ENCODE peak calls at places on chromosome 2, in eight cellular contexts. L is IMR-90, G is suprapubic skin, K is thyroid gland, U is HCT116, N is uterus, Q is esophagus squamous epithelium, V is K562. R is an unnamed sample. For H3K36me3 and H3K4me1, the result is how much of the 10 kb centered on the place peaks cover.

GRCh38 chr2:171811229-171811628 is 82.8 kb downstream of the SLC25A12 start:
- DNase-seq in G (no peak), U (peak), Q (no peak), N (no peak), V (no peak), L (peak), K (no peak), R (no peak)

GRCh38 chr2:27873091-27873490 is 17.1 kb downstream of the RBKS start:
- DNase-seq in K (no peak), V (no peak), L (no peak), U (no peak), Q (no peak), G (no peak), N (no peak), R (no peak)

GRCh38 chr2:239376942-239377531 is 23.8 kb downstream of the HDAC4 start:
- DNase-seq in L (no peak), G (peak), N (no peak), K (no peak), U (no peak), V (no peak), Q (no peak), R (peak)

GRCh38 chr2:144519934-144520717 is at the start of gene ZEB2:
- DNase-seq in L (peak), U (peak), N (peak), K (peak), G (peak), Q (no peak), V (peak), R (peak)

GRCh38 chr2:60416221-60417008 is 137.0 kb downstream of the BCL11A start:
- DNase-seq in U (no peak), Q (no peak), G (no peak), N (no peak), K (no peak), L (peak), V (no peak), R (no peak)

GRCh38 chr2:239927424-239927981 is 97.6 kb downstream of the NDUFA10 start:
- DNase-seq in U (peak), L (peak), Q (no peak), G (peak), K (no peak), N (peak), V (peak), R (no peak)

GRCh38 chr2:135252805-135253458 is 200.8 kb downstream of the RAB3GAP1 start:
- DNase-seq in U (no peak), N (no peak), K (no peak), G (no peak), L (no peak), Q (no peak), V (no peak), R (no peak)

GRCh38 chr2:111185496-111186022 is 64.8 kb downstream of the BCL2L11 start:
- DNase-seq in Q (no peak), U (no peak), V (no peak), N (no peak), K (peak), G (no peak), L (no peak), R (no peak)

GRCh38 chr2:169397697-169398096 is 35.4 kb upstream of the LRP2 start:
- DNase-seq in L (no peak), V (peak), K (peak), Q (no peak), G (no peak), U (peak), N (no peak), R (no peak)

GRCh38 chr2:205545971-205546370 is 136.3 kb upstream of the NRP2 start:
- DNase-seq in L (no peak), U (no peak), N (no peak), G (no peak), V (no peak), Q (no peak), K (no peak), R (no peak)

GRCh38 chr2:152467677-152468406 is 132.9 kb downstream of the FMNL2 start:
- DNase-seq in G (no peak), L (no peak), K (no peak), N (no peak), Q (no peak), U (no peak), V (no peak), R (no peak)

GRCh38 chr2:201233192-201234166 is 26.9 kb upstream of the CASP8 start:
- DNase-seq in N (peak), U (peak), L (no peak), Q (peak), G (no peak), K (peak), V (peak), R (peak)

GRCh38 chr2:191645807-191646611 is 31.9 kb upstream of the NABP1 start:
- DNase-seq in N (no peak), Q (no peak), K (no peak), L (no peak), G (no peak), U (no peak), V (peak), R (no peak)

GRCh38 chr2:222903234-222904220 is 42.7 kb downstream of the ACSL3 start:
- DNase-seq in L (peak), G (no peak), Q (peak), U (no peak), V (peak), K (peak), N (peak), R (no peak)

GRCh38 chr2:102005989-102006885 is 14.5 kb downstream of the IL1R2 start:
- DNase-seq in G (no peak), L (peak), U (peak), N (peak), Q (no peak), V (peak), K (no peak), R (no peak)

GRCh38 chr2:212180684-212181083 is 357.9 kb downstream of the ERBB4 start:
- DNase-seq in L (no peak), Q (no peak), V (no peak), G (no peak), K (no peak), N (no peak), U (no peak), R (no peak)

GRCh38 chr2:42031281-42031680 is 16.5 kb upstream of the PKDCC start:
- DNase-seq in K (no peak), Q (no peak), N (no peak), G (no peak), L (no peak), U (no peak), V (no peak), R (no peak)

GRCh38 chr2:38959938-38960608 is 70.4 kb downstream of the ARHGEF33 start:
- DNase-seq in L (peak), U (no peak), K (peak), Q (no peak), V (no peak), G (peak), N (peak), R (peak)

GRCh38 chr2:46979611-46980010 is 64.0 kb upstream of the MCFD2 start:
- DNase-seq in Q (no peak), U (no peak), N (no peak), L (no peak), G (no peak), V (no peak), K (no peak), R (no peak)

GRCh38 chr2:136024616-136025015 is 39.2 kb upstream of the DARS1 start:
- DNase-seq in N (no peak), K (no peak), U (no peak), L (peak), Q (no peak), V (no peak), G (no peak), R (no peak)

GRCh38 chr2:119469131-119469530 is 37.5 kb downstream of the TMEM37 start:
- DNase-seq in V (no peak), Q (no peak), N (no peak), U (no peak), G (peak), K (no peak), L (no peak), R (no peak)

GRCh38 chr2:11411768-11412448 is 54.1 kb downstream of the E2F6 start:
- DNase-seq in N (peak), U (no peak), G (no peak), V (peak), L (peak), Q (no peak), K (peak), R (peak)

GRCh38 chr2:42848270-42848669 is 55.9 kb upstream of the HAAO start:
- DNase-seq in K (no peak), Q (no peak), G (peak), U (no peak), V (no peak), N (no peak), L (no peak), R (no peak)

GRCh38 chr2:237099804-237100203 is 14.1 kb downstream of the COPS8 start:
- DNase-seq in G (no peak), N (no peak), Q (no peak), U (no peak), V (no peak), L (no peak), K (no peak), R (no peak)

GRCh38 chr2:237097911-237098702 is 12.4 kb downstream of the COPS8 start:
- DNase-seq in U (no peak), V (no peak), K (no peak), G (no peak), N (no peak), Q (no peak), L (peak), R (no peak)

GRCh38 chr2:237101118-237101979 is 15.7 kb downstream of the COPS8 start:
- DNase-seq in L (no peak), N (no peak), G (no peak), V (no peak), K (no peak), U (no peak), Q (no peak), R (no peak)

GRCh38 chr2:237097326-237097910 is 11.7 kb downstream of the COPS8 start:
- DNase-seq in U (no peak), G (no peak), L (no peak), N (no peak), V (no peak), K (no peak), Q (no peak), R (no peak)

GRCh38 chr2:237102428-237102827 is 16.7 kb downstream of the COPS8 start:
- DNase-seq in N (no peak), V (no peak), Q (no peak), G (no peak), L (no peak), K (no peak), U (no peak), R (no peak)
- H3K36me3 ChIP-seq in N (under half), V (under half), Q (under half), G (half or more), L (under half), K (under half), U (under half), R (under half)

GRCh38 chr2:168243061-168243460 is 4.3 kb downstream of the STK39 start:
- DNase-seq in V (no peak), Q (no peak), G (no peak), L (no peak), K (no peak), U (no peak), N (no peak), R (no peak)
- H3K4me1 ChIP-seq in V (under half), Q (under half), G (under half), L (under half), K (under half), U (under half), N (under half), R (under half)

GRCh38 chr2:158130832-158131473 is 29.3 kb downstream of the UPP2 start:
- DNase-seq in G (no peak), V (no peak), L (no peak), Q (no peak), K (no peak), N (no peak), U (no peak), R (no peak)

GRCh38 chr2:158127380-158127804 is 25.7 kb downstream of the UPP2 start:
- DNase-seq in U (no peak), V (no peak), L (no peak), Q (no peak), K (no peak), G (no peak), N (no peak), R (no peak)

GRCh38 chr2:158129037-158129436 is 27.4 kb downstream of the UPP2 start:
- DNase-seq in V (no peak), K (no peak), U (no peak), N (no peak), G (no peak), Q (no peak), L (no peak), R (no peak)

GRCh38 chr2:158125756-158126498 is 24.3 kb downstream of the UPP2 start:
- DNase-seq in N (no peak), U (no peak), L (no peak), V (no peak), Q (no peak), G (no peak), K (no peak), R (no peak)

DNA sequence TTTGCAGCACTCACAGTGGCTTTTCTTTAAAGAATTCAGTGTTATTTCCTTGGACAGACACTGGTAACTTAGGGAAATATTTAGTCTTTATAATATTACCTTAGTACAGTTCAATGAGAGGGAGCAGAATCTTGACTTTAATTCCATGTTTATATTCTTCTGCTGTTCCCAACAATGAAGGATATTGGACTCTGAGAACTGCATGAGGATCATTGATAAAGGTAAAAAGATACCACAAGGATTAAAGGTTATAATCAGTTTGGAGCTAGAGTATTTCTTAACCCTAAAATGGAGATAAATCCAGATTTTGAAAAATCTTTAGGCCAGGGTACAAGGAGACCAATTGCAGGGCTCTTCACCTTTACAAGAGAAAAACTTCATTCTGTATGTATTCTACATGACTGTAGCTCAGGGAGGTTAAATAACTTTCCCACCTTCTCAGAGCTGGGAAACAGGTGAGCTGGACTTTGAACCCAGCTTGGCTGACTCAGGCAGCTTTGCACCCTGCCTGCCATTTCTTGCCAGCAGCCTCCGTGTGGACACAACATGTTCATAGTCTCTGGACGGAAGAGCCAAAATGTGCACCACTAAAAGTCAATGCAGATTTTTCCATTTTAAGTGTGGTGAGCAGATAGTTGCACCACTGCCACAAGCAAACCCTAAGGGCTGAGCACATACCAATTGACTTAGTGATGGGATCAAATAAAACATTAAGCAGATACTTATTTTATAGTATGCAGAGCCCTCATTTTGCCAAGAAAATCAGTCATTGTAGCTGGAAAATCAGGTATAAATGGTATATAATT is 26.7 kb downstream of the UPP2 start:
- DNase-seq in L (no peak), U (no peak), G (no peak), K (no peak), V (no peak), Q (no peak), N (no peak), R (no peak)
- TF ChIP-seq POLR2A in L (no peak), U (no peak), G (no peak), K (no peak), V (no peak), Q (no peak), N (no peak), R (no peak)

GRCh38 chr2:174585657-174586056 is 11.9 kb downstream of the WIPF1 start:
- DNase-seq in K (no peak), N (no peak), L (no peak), V (no peak), G (no peak), Q (no peak), U (no peak), R (no peak)
- H3K36me3 ChIP-seq in K (under half), N (under half), L (under half), V (under half), G (under half), Q (under half), U (under half), R (under half)

GRCh38 chr2:97931118-97931850 is 64.5 kb downstream of the TMEM131 start:
- DNase-seq in V (no peak), L (no peak), Q (no peak), G (no peak), N (no peak), K (no peak), U (no peak), R (no peak)

GRCh38 chr2:97928591-97928990 is 67.2 kb downstream of the TMEM131 start:
- DNase-seq in K (no peak), Q (no peak), L (no peak), V (no peak), U (no peak), G (no peak), N (no peak), R (no peak)

GRCh38 chr2:97935719-97936161 is 60.0 kb downstream of the TMEM131 start:
- DNase-seq in V (peak), N (no peak), L (peak), K (no peak), U (peak), G (no peak), Q (no peak), R (no peak)

GRCh38 chr2:97932975-97933662 is 62.6 kb downstream of the TMEM131 start:
- DNase-seq in K (no peak), N (no peak), V (no peak), L (no peak), Q (no peak), G (no peak), U (no peak), R (no peak)

GRCh38 chr2:97931851-97932211 is 63.9 kb downstream of the TMEM131 start:
- DNase-seq in U (no peak), V (no peak), K (no peak), G (no peak), L (no peak), N (no peak), Q (no peak), R (no peak)
- H3K4me1 ChIP-seq in U (under half), V (under half), K (under half), G (under half), L (under half), N (under half), Q (under half), R (under half)

DNA sequence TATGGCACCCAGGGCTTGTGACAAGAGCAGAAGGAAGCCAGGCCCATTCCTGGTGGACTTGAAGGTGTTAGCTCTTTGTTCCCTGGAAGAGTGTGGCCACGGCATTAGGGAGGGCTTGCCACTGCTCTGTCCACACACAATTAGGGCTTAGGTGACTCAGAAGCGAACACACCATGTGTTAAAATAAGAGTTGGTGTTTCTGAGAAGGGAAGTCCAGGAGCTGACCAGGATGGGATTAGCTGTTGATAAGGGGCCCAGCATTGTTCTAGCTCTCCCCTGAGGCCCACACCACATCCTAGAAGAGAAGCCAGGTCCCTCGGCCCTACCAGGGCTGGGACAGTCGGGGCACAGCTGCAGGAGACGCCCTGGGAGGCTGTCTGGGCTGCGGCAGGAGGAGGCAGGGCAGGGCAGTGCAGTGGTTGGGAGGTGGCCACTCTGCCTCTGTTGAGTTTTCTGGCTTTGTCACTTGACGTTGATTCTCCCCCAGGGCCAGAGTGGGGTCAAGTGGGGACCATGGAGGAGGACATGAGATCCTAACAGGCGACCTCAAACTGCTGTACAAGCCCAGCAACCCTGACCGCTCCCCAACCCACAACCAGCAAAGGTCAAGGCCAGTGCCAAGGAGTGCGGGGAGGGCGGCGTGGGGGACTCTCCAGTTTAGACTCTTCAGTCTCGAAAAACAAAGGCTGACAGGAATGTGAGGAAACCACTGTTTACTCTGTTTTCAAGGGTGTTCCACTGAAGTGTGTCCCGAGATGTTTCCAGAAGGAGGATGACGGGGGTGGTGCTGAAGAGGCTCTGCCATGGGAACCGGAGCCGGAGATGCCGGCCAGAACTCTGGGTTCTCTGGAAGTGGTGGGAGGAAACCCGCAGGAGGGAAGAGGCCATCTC is 16.8 kb downstream of the GNLY start:
- DNase-seq in N (peak), Q (no peak), K (peak), U (no peak), L (no peak), G (peak), V (no peak), R (peak)
- TF ChIP-seq POLR2A in N (no peak), Q (no peak), K (peak), U (no peak), L (no peak), G (no peak), V (no peak), R (no peak)

GRCh38 chr2:174529916-174530315 is 43.1 kb upstream of the GPR155 start:
- DNase-seq in U (no peak), K (no peak), G (no peak), Q (no peak), L (no peak), V (no peak), N (no peak), R (no peak)
- H3K36me3 ChIP-seq in U (under half), K (under half), G (under half), Q (under half), L (under half), V (under half), N (under half), R (under half)

GRCh38 chr2:219459460-219460311 is 25.0 kb downstream of the SPEG start:
- DNase-seq in K (peak), Q (no peak), U (no peak), V (peak), N (peak), L (peak), G (no peak), R (peak)
- H3K4me1 ChIP-seq in K (under half), Q (under half), U (under half), V (under half), N (under half), L (under half), G (under half), R (under half)

R was measured in ovary.